ENCODE peak calls at places on chromosomes 2 and 18, in six cellular contexts. G is RPMI7951; M is stimulated activated naive CD8-positive, alpha-beta T cell treated with anti-CD3 and anti-CD28 coated beads, Interleukin-15, amount 100 ng/mL, for 72 hours; V is stomach; K is A549; D is kidney. A is an unnamed sample.

GRCh38 chr2:2868065-2868464 is 509.6 kb downstream of the EIPR1 start:
- DNase-seq in D (no peak), V (no peak), K (no peak), M (no peak), G (no peak), A (no peak)

GRCh38 chr2:128467321-128467901 is 148.7 kb upstream of the HS6ST1 start:
- DNase-seq in D (peak), K (no peak), G (no peak), M (no peak), V (no peak), A (no peak)

GRCh38 chr18:5759169-5759568 is 136.2 kb downstream of the TMEM200C start:
- DNase-seq in G (no peak), M (no peak), D (no peak), V (no peak), K (no peak), A (no peak)

GRCh38 chr18:37483984-37484892 is 81.4 kb downstream of the CELF4 start:
- DNase-seq in D (no peak), K (no peak), M (no peak), G (no peak), V (no peak), A (no peak)

GRCh38 chr2:215537621-215538020 is 101.8 kb upstream of the FN1 start:
- DNase-seq in D (no peak), G (peak), K (no peak), V (no peak), M (no peak), A (no peak)

GRCh38 chr2:188238386-188238785 is 53.3 kb upstream of the GULP1 start:
- DNase-seq in M (no peak), G (no peak), V (no peak), D (no peak), K (no peak), A (no peak)

GRCh38 chr2:24122-24521 is 22.2 kb downstream of the FAM110C start:
- DNase-seq in K (no peak), D (no peak), V (no peak), M (no peak), G (no peak), A (no peak)

GRCh38 chr2:9547272-9547991 is 8.2 kb downstream of the ADAM17 start:
- DNase-seq in K (no peak), V (no peak), D (no peak), G (peak), M (no peak), A (no peak)

GRCh38 chr2:37855283-37856041 is 69.6 kb upstream of the RMDN2 start:
- DNase-seq in K (no peak), G (no peak), M (no peak), V (peak), D (peak), A (no peak)

GRCh38 chr2:20697322-20697934 is 30.5 kb downstream of the GDF7 start:
- DNase-seq in G (no peak), K (no peak), V (no peak), D (no peak), M (no peak), A (no peak)

GRCh38 chr2:239002960-239003932 is 155.4 kb downstream of the TWIST2 start:
- DNase-seq in K (no peak), M (no peak), V (no peak), G (peak), D (peak), A (no peak)

GRCh38 chr2:72676341-72677025 is 149.3 kb downstream of the EXOC6B start:
- DNase-seq in V (no peak), G (peak), K (no peak), M (no peak), D (no peak), A (no peak)

GRCh38 chr2:241410739-241411176 is 54.7 kb downstream of the FARP2 start:
- DNase-seq in G (peak), K (no peak), V (peak), M (no peak), D (no peak), A (no peak)

GRCh38 chr2:20702563-20702962 is 35.6 kb downstream of the GDF7 start:
- DNase-seq in G (no peak), M (no peak), K (no peak), V (no peak), D (no peak), A (no peak)

GRCh38 chr2:202237787-202238233 is 587 bp downstream of the SUMO1 start:
- DNase-seq in G (peak), M (no peak), D (no peak), K (peak), V (no peak), A (peak)

GRCh38 chr2:113166187-113166645 is 7.6 kb upstream of the PSD4 start:
- DNase-seq in V (no peak), G (no peak), K (no peak), M (no peak), D (peak), A (no peak)

GRCh38 chr2:237084444-237084843 is 1.2 kb upstream of the COPS8 start:
- DNase-seq in V (no peak), M (no peak), D (no peak), K (no peak), G (no peak), A (no peak)

GRCh38 chr2:128350736-128351135 is 32.1 kb upstream of the HS6ST1 start:
- DNase-seq in K (no peak), G (no peak), V (no peak), D (no peak), M (no peak), A (no peak)

GRCh38 chr18:23378470-23378764 is 74.7 kb upstream of the RIOK3 start:
- DNase-seq in D (no peak), G (no peak), V (no peak), M (no peak), K (no peak), A (no peak)

GRCh38 chr2:96819101-96819875 is 3.2 kb downstream of the CNNM3 start:
- DNase-seq in D (peak), K (no peak), G (no peak), M (no peak), V (peak), A (no peak)

GRCh38 chr2:25673170-25674002 is at the start of gene DTNB:
- DNase-seq in G (peak), K (peak), V (peak), D (peak), M (peak), A (peak)

GRCh38 chr18:28050561-28050960 is 126.4 kb downstream of the CDH2 start:
- DNase-seq in V (no peak), M (no peak), K (no peak), D (no peak), G (no peak), A (no peak)

GRCh38 chr2:3649581-3649980 is 8.4 kb upstream of the ALLC start:
- DNase-seq in D (no peak), K (no peak), V (no peak), G (no peak), M (no peak), A (no peak)

GRCh38 chr2:105329561-105330495 is at the start of gene TGFBRAP1:
- DNase-seq in K (peak), D (peak), M (peak), V (peak), G (peak), A (peak)

GRCh38 chr2:27498975-27499374 is 2.3 kb downstream of the GCKR start:
- DNase-seq in M (no peak), D (no peak), G (no peak), K (no peak), V (no peak), A (no peak)

GRCh38 chr2:217066510-217067270 is 206.8 kb upstream of the TNP1 start:
- DNase-seq in V (no peak), G (no peak), D (no peak), K (no peak), M (no peak), A (no peak)

GRCh38 chr2:3349211-3349693 is 28.4 kb downstream of the EIPR1 start:
- DNase-seq in D (peak), G (no peak), K (no peak), V (no peak), M (no peak), A (no peak)

GRCh38 chr2:119066272-119066804 is 92.2 kb downstream of the C1QL2 start:
- DNase-seq in G (peak), K (no peak), V (no peak), M (no peak), D (no peak), A (no peak)

GRCh38 chr18:43671431-43671830 is 394.1 kb upstream of the SYT4 start:
- DNase-seq in V (no peak), G (peak), M (no peak), D (no peak), K (no peak), A (no peak)

GRCh38 chr18:57803119-57803969 is at the start of gene ATP8B1:
- DNase-seq in D (peak), G (peak), M (peak), K (peak), V (peak), A (peak)

GRCh38 chr18:13398631-13399030 is 180.1 kb downstream of the LDLRAD4 start:
- DNase-seq in K (no peak), V (no peak), M (no peak), D (no peak), G (no peak), A (no peak)